ENCODE peak calls at places on chromosomes 5 and 9, in four cellular contexts. One of them, this sample, is unnamed.

GRCh38 chr5:139574641-139575312 is 13.6 kb downstream of the UBE2D2 start:
- DNase-seq in Kasumi-1: peak
- DNase-seq in mesenchymal stem cell: peak
- DNase-seq in NT2/D1: no peak
- DNase-seq in this sample: no peak

GRCh38 chr5:73242741-73243140 is 69.7 kb downstream of the TMEM174 start:
- DNase-seq in Kasumi-1: no peak
- DNase-seq in NT2/D1: no peak
- DNase-seq in mesenchymal stem cell: no peak
- DNase-seq in this sample: no peak

GRCh38 chr5:180352116-180352975 is 790 bp downstream of the GFPT2 start:
- DNase-seq in NT2/D1: no peak
- DNase-seq in mesenchymal stem cell: peak
- DNase-seq in Kasumi-1: no peak
- DNase-seq in this sample: no peak

GRCh38 chr5:103849934-103850333 is 287.3 kb upstream of the NUDT12 start:
- DNase-seq in mesenchymal stem cell: peak
- DNase-seq in Kasumi-1: no peak
- DNase-seq in NT2/D1: no peak
- DNase-seq in this sample: no peak

GRCh38 chr5:108472237-108472636 is 90.3 kb upstream of the FBXL17 start:
- DNase-seq in NT2/D1: no peak
- DNase-seq in mesenchymal stem cell: peak
- DNase-seq in Kasumi-1: no peak
- DNase-seq in this sample: no peak

GRCh38 chr5:179793470-179794139 is at the start of gene LTC4S:
- DNase-seq in mesenchymal stem cell: no peak
- DNase-seq in NT2/D1: no peak
- DNase-seq in Kasumi-1: peak
- DNase-seq in this sample: no peak

GRCh38 chr9:123059472-123060220 is 26.2 kb downstream of the GPR21 start:
- DNase-seq in Kasumi-1: no peak
- DNase-seq in NT2/D1: no peak
- DNase-seq in mesenchymal stem cell: peak
- DNase-seq in this sample: no peak

GRCh38 chr9:134688661-134689319 is 47.2 kb downstream of the COL5A1 start:
- DNase-seq in mesenchymal stem cell: no peak
- DNase-seq in Kasumi-1: no peak
- DNase-seq in NT2/D1: no peak
- DNase-seq in this sample: no peak

GRCh38 chr5:76849767-76850291 is at the start of gene S100Z:
- DNase-seq in Kasumi-1: peak
- DNase-seq in mesenchymal stem cell: no peak
- DNase-seq in NT2/D1: no peak
- DNase-seq in this sample: no peak

GRCh38 chr9:25003686-25004085 is 458.0 kb upstream of the IZUMO3 start:
- DNase-seq in mesenchymal stem cell: no peak
- DNase-seq in NT2/D1: peak
- DNase-seq in Kasumi-1: no peak
- DNase-seq in this sample: no peak